ENCODE peak calls at places on chromosomes 4 and X, in eight cellular contexts. I is HFF-Myc; C is NCI-H345; E is fibroblast of gingiva; B is stimulated activated CD8-positive, alpha-beta memory T cell treated with anti-CD3 and anti-CD28 coated beads, Interleukin-2, amount 100 ng/mL, for 48 hours; Z is psoas muscle; N is nephron progenitor cell; P is left lung. V is an unnamed sample.

GRCh38 chr4:137363496-137363895 is 168.8 kb downstream of the PCDH18 start:
- DNase-seq in I (no peak), C (no peak), E (no peak), B (no peak), Z (no peak), N (no peak), P (no peak), V (no peak)

GRCh38 chrX:7941390-7942042 is 14.3 kb upstream of the PNPLA4 start:
- DNase-seq in I (peak), C (peak), E (peak), B (no peak), Z (no peak), N (peak), P (no peak), V (peak)

GRCh38 chr4:117479673-117480072 is 394.3 kb upstream of the TRAM1L1 start:
- DNase-seq in I (no peak), C (no peak), E (no peak), B (no peak), Z (no peak), N (no peak), P (no peak), V (no peak)

GRCh38 chr4:89001647-89002518 is 55.1 kb downstream of the FAM13A start:
- DNase-seq in I (no peak), C (peak), E (no peak), B (no peak), Z (no peak), N (no peak), P (no peak), V (no peak)

GRCh38 chrX:53223955-53224859 is 800 bp downstream of the KDM5C start:
- DNase-seq in I (no peak), C (no peak), E (peak), B (no peak), Z (peak), N (peak), P (peak), V (no peak)

GRCh38 chrX:136953867-136954787 is 73.6 kb upstream of the RBMX start:
- DNase-seq in I (peak), C (peak), E (peak), B (peak), Z (peak), N (peak), P (no peak), V (peak)

GRCh38 chr4:130029442-130029841 is 933.5 kb downstream of the C4orf33 start:
- DNase-seq in I (no peak), C (no peak), E (no peak), B (no peak), Z (no peak), N (no peak), P (no peak), V (no peak)

GRCh38 chr4:88226143-88226542 is 58.2 kb downstream of the PPM1K start:
- DNase-seq in I (no peak), C (no peak), E (no peak), B (no peak), Z (no peak), N (no peak), P (no peak), V (no peak)

GRCh38 chrX:11287505-11287904 is 5.7 kb upstream of the AMELX start:
- DNase-seq in I (no peak), C (no peak), E (peak), B (no peak), Z (no peak), N (no peak), P (no peak), V (no peak)

GRCh38 chr4:98746936-98747658 is 88.7 kb upstream of the TSPAN5 start:
- DNase-seq in I (no peak), C (no peak), E (no peak), B (no peak), Z (no peak), N (no peak), P (no peak), V (no peak)

GRCh38 chrX:39897741-39898097 is 200.0 kb downstream of the BCOR start:
- DNase-seq in I (no peak), C (no peak), E (no peak), B (no peak), Z (no peak), N (no peak), P (no peak), V (no peak)

V was measured in pons.